ENCODE peak calls at places on chromosome 14, in five cellular contexts. Z is GM12864; G is posterior vena cava; N is activated naive CD8-positive, alpha-beta T cell treated with anti-CD3 and anti-CD28 coated beads, Interleukin-2, amount 50 U/mL, for 24 hours; H is stimulated activated CD4-positive, alpha-beta T cell treated with anti-CD3 and anti-CD28 coated beads, Interleukin-4, amount 100 ng/mL, for 48 hours. Y is an unnamed sample.
A peak's percentile ranks its signal among the peaks of the same experiment; 100 is the strongest.

GRCh38 chr14:79781882-79782281 is 429.4 kb downstream of the DIO2 start:
- DNase-seq in Z (no peak), G (no peak), N (no peak), H (no peak), Y (no peak)

GRCh38 chr14:100824156-100824555 is 1.8 kb upstream of the MEG3 start:
- DNase-seq in Z (no peak), G (peak; percentile 83), N (no peak), H (no peak), Y (peak; percentile 47)

GRCh38 chr14:50148799-50149198 is 32.4 kb upstream of the VCPKMT start:
- DNase-seq in Z (no peak), G (no peak), N (no peak), H (no peak), Y (no peak)

GRCh38 chr14:33676135-33676566 is 274.7 kb downstream of the EGLN3 start:
- DNase-seq in Z (no peak), G (peak; percentile 63), N (no peak), H (no peak), Y (peak; percentile 56)

GRCh38 chr14:61461808-61462275 is 140.5 kb downstream of the PRKCH start:
- DNase-seq in Z (no peak), G (no peak), N (no peak), H (no peak), Y (peak; percentile 69)

GRCh38 chr14:69481815-69482568 is 2.5 kb upstream of the PLEKHD1 start:
- DNase-seq in Z (peak; percentile 64), G (peak; percentile 18), N (no peak), H (no peak), Y (no peak)

GRCh38 chr14:91300283-91300841 is 55.9 kb upstream of the GPR68 start:
- DNase-seq in Z (no peak), G (peak; percentile 57), N (no peak), H (no peak), Y (no peak)

GRCh38 chr14:88492272-88493089 is 62.3 kb downstream of the PTPN21 start:
- DNase-seq in Z (peak; percentile 42), G (no peak), N (peak; percentile 68), H (peak; percentile 50), Y (peak; percentile 65)

GRCh38 chr14:26636571-26636970 is 38.7 kb upstream of the NOVA1 start:
- DNase-seq in Z (no peak), G (no peak), N (no peak), H (no peak), Y (no peak)

GRCh38 chr14:75249958-75250336 is 28.7 kb upstream of the FOS start:
- DNase-seq in Z (no peak), G (no peak), N (no peak), H (no peak), Y (no peak)

GRCh38 chr14:88630565-88630964 is 67.7 kb downstream of the ZC3H14 start:
- DNase-seq in Z (peak; percentile 7), G (no peak), N (no peak), H (no peak), Y (no peak)

GRCh38 chr14:34027990-34028490 is 77.2 kb upstream of the EGLN3 start:
- DNase-seq in Z (no peak), G (no peak), N (no peak), H (no peak), Y (no peak)

GRCh38 chr14:50943261-50943942 is 881 bp downstream of the PYGL start:
- DNase-seq in Z (no peak), G (peak; percentile 87), N (no peak), H (no peak), Y (no peak)

GRCh38 chr14:94671870-94672444 is 59.8 kb downstream of the SERPINA3 start:
- DNase-seq in Z (no peak), G (no peak), N (no peak), H (no peak), Y (no peak)

GRCh38 chr14:49497725-49498348 is 88.3 kb downstream of the RPS29 start:
- DNase-seq in Z (peak; percentile 53), G (no peak), N (no peak), H (no peak), Y (peak; percentile 65)

GRCh38 chr14:84208451-84208850 is 1321.5 kb upstream of the FLRT2 start:
- DNase-seq in Z (no peak), G (no peak), N (no peak), H (no peak), Y (no peak)

GRCh38 chr14:94472842-94473241 is 3.2 kb downstream of the SERPINA9 start:
- DNase-seq in Z (no peak), G (no peak), N (no peak), H (no peak), Y (no peak)

GRCh38 chr14:73761621-73762355 is 47.6 kb upstream of the PNMA1 start:
- DNase-seq in Z (no peak), G (no peak), N (no peak), H (no peak), Y (no peak)

GRCh38 chr14:21090194-21090939 is 8.1 kb downstream of the ZNF219 start:
- DNase-seq in Z (no peak), G (no peak), N (peak; percentile 58), H (peak; percentile 53), Y (no peak)

Y was measured in putamen.